ENCODE peak calls at places on chromosomes 16 and 17, in six cellular contexts. B, D, G, T, J and R are unnamed samples.

GRCh38 chr16:54462151-54462651 is 175.6 kb upstream of the IRX3 start:
- DNase-seq in B (no peak), D (no peak), G (no peak), T (no peak), J (no peak), R (no peak)

GRCh38 chr17:63540581-63540980 is 9.7 kb upstream of the DCAF7 start:
- DNase-seq in B (no peak), D (no peak), G (no peak), T (no peak), J (no peak), R (no peak)

GRCh38 chr17:199195-199604 is 17.8 kb upstream of the DOC2B start:
- DNase-seq in B (peak), D (no peak), G (no peak), T (peak), J (no peak), R (no peak)

GRCh38 chr17:64001763-64002529 is 3.8 kb downstream of the PRR29 start:
- DNase-seq in B (peak), D (no peak), G (no peak), T (no peak), J (no peak), R (no peak)

GRCh38 chr16:52963471-52963870 is 89.2 kb downstream of the CHD9NB start:
- DNase-seq in B (no peak), D (no peak), G (no peak), T (no peak), J (no peak), R (no peak)

GRCh38 chr17:27343972-27344607 is 50.2 kb downstream of the WSB1 start:
- DNase-seq in B (no peak), D (no peak), G (no peak), T (no peak), J (no peak), R (no peak)

GRCh38 chr17:58189436-58190146 is 2.9 kb upstream of the EPX start:
- DNase-seq in B (no peak), D (peak), G (no peak), T (no peak), J (no peak), R (peak)

GRCh38 chr16:27097671-27098275 is 31.0 kb downstream of the C16orf82 start:
- DNase-seq in B (no peak), D (no peak), G (peak), T (no peak), J (no peak), R (no peak)

GRCh38 chr17:50063516-50064252 is 7.8 kb downstream of the ITGA3 start:
- DNase-seq in B (no peak), D (no peak), G (no peak), T (peak), J (no peak), R (no peak)

GRCh38 chr17:75242461-75243042 is 18.9 kb downstream of the GGA3 start:
- DNase-seq in B (no peak), D (no peak), G (no peak), T (no peak), J (no peak), R (no peak)

GRCh38 chr17:57419940-57420522 is 163.7 kb downstream of the MSI2 start:
- DNase-seq in B (no peak), D (no peak), G (no peak), T (no peak), J (no peak), R (no peak)

GRCh38 chr16:4664538-4665418 is 28.6 kb upstream of the NUDT16L1 start:
- DNase-seq in B (no peak), D (no peak), G (no peak), T (no peak), J (no peak), R (peak)

GRCh38 chr17:30554839-30555751 is 77.9 kb downstream of the GOSR1 start:
- DNase-seq in B (no peak), D (no peak), G (no peak), T (no peak), J (no peak), R (peak)

GRCh38 chr16:75703341-75703740 is 2.1 kb upstream of the DUXB start:
- DNase-seq in B (no peak), D (no peak), G (no peak), T (no peak), J (no peak), R (no peak)

GRCh38 chr16:54171855-54172537 is 114.6 kb downstream of the IRX3 start:
- DNase-seq in B (no peak), D (no peak), G (no peak), T (no peak), J (no peak), R (no peak)

GRCh38 chr16:10182186-10182683 is at the start of gene GRIN2A:
- DNase-seq in B (no peak), D (no peak), G (no peak), T (peak), J (no peak), R (no peak)

GRCh38 chr17:39939588-39940419 is 12.3 kb downstream of the LRRC3C start:
- DNase-seq in B (no peak), D (peak), G (no peak), T (no peak), J (no peak), R (no peak)

GRCh38 chr17:77085916-77086432 is 54.8 kb upstream of the SEC14L1 start:
- DNase-seq in B (no peak), D (no peak), G (no peak), T (no peak), J (no peak), R (no peak)

GRCh38 chr17:8066841-8067775 is 20.4 kb downstream of the ALOX12B start:
- DNase-seq in B (no peak), D (no peak), G (no peak), T (no peak), J (no peak), R (no peak)

GRCh38 chr17:27980035-27980434 is 62.4 kb upstream of the NLK start:
- DNase-seq in B (no peak), D (peak), G (no peak), T (no peak), J (no peak), R (no peak)

GRCh38 chr16:87391324-87391949 is 699 bp upstream of the MAP1LC3B start:
- DNase-seq in B (peak), D (no peak), G (peak), T (peak), J (no peak), R (peak)

GRCh38 chr16:53611151-53611802 is 92.4 kb downstream of the RPGRIP1L start:
- DNase-seq in B (no peak), D (no peak), G (no peak), T (no peak), J (no peak), R (no peak)

GRCh38 chr17:57431415-57431814 is 175.1 kb downstream of the MSI2 start:
- DNase-seq in B (no peak), D (no peak), G (no peak), T (no peak), J (no peak), R (no peak)

GRCh38 chr17:72463287-72464102 is 342.7 kb downstream of the SOX9 start:
- DNase-seq in B (no peak), D (no peak), G (no peak), T (no peak), J (no peak), R (peak)

GRCh38 chr16:2085669-2086068 is 37.9 kb downstream of the TSC2 start:
- DNase-seq in B (no peak), D (no peak), G (no peak), T (no peak), J (no peak), R (no peak)

GRCh38 chr17:8628609-8629169 is 1.8 kb downstream of the MYH10 start:
- DNase-seq in B (no peak), D (no peak), G (no peak), T (no peak), J (no peak), R (no peak)

GRCh38 chr16:49789617-49790016 is 66.3 kb downstream of the ZNF423 start:
- DNase-seq in B (no peak), D (no peak), G (no peak), T (no peak), J (no peak), R (no peak)

GRCh38 chr16:74297296-74297665 is 667 bp downstream of the PSMD7 start:
- DNase-seq in B (no peak), D (peak), G (no peak), T (no peak), J (no peak), R (no peak)

GRCh38 chr17:74512624-74513084 is 18.6 kb downstream of the CD300LB start:
- DNase-seq in B (no peak), D (no peak), G (no peak), T (no peak), J (peak), R (peak)

GRCh38 chr17:39763046-39763800 is 25.5 kb downstream of the GRB7 start:
- DNase-seq in B (no peak), D (no peak), G (no peak), T (no peak), J (no peak), R (no peak)

GRCh38 chr16:35188288-35189155 is 1729.1 kb downstream of the TP53TG3F start:
- DNase-seq in B (no peak), D (no peak), G (no peak), T (no peak), J (peak), R (no peak)

GRCh38 chr17:2179615-2180295 is 123.8 kb downstream of the SMG6 start:
- DNase-seq in B (peak), D (no peak), G (peak), T (peak), J (peak), R (peak)
- TF ChIP-seq EP300 in B (peak), D (no peak), G (peak), T (no peak), J (no peak), R (peak)

DNA sequence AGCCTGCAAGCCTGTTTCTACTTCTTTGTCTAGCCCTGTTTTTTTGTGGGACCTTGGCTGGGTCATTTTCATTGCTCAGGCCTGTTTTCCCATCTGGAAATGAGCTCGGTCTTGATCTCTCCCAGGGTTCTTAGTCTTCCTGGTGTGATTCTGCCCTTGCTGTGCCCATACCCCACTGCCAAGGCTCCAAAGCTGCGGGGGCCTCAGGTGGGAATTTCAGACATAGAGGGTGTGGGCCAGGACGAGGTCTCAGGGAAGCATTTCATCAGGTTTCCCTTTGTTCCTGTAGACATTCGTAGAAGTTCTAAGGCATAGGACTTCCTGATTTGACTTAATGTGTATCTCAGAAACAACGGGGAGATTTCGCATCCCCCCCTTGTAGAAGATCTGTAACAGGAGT is 5.8 kb downstream of the MPRIP start:
- DNase-seq in B (peak), D (no peak), G (no peak), T (no peak), J (no peak), R (peak)
- TF ChIP-seq POLR2A in B (no peak), D (no peak), G (no peak), T (no peak), J (no peak), R (no peak)

GRCh38 chr16:57377080-57377841 is 5.0 kb downstream of the CX3CL1 start:
- DNase-seq in B (no peak), D (peak), G (no peak), T (no peak), J (no peak), R (no peak)
- TF ChIP-seq EP300 in B (no peak), D (no peak), G (no peak), T (no peak), J (no peak), R (no peak)

GRCh38 chr17:78131172-78132085 is 858 bp downstream of the TMC8 start:
- DNase-seq in B (no peak), D (no peak), G (no peak), T (no peak), J (no peak), R (no peak)

GRCh38 chr17:78130439-78131101 is at the start of gene TMC8:
- DNase-seq in B (no peak), D (no peak), G (no peak), T (no peak), J (no peak), R (peak)

GRCh38 chr17:78132767-78133178 is 2.2 kb downstream of the TMC8 start:
- DNase-seq in B (no peak), D (no peak), G (no peak), T (no peak), J (no peak), R (no peak)

GRCh38 chr17:78133179-78133951 is 2.8 kb downstream of the TMC8 start:
- DNase-seq in B (no peak), D (no peak), G (no peak), T (no peak), J (no peak), R (no peak)

DNA sequence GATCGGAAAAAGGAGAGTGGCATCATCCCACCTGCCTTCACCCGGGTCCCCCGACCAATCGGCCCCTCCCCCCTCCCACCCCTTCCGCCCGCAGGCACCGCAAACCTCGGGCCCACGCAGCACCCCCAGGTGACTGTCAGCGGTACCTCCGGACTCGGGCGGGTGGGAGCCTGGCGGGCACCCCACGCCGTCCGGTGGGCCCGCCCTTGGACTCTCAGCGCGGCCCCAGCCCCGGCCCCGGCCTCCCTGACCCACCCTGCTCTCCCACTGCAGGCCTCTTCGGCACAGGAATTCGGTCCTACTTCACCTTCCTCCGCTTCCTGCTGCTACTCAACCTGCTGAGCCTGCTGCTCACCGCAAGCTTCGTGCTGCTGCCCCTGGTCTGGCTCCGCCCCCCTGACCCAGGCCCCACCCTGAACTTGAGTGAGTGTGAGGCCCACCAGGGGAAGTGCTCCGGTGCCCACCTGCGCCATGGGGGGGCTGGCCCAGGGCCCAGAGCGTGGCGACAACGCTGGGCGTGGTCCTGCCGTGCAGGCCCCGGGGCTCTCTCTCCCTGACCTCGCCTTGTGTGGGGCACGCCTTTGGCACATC is 1.6 kb downstream of the TMC8 start:
- DNase-seq in B (no peak), D (no peak), G (no peak), T (no peak), J (no peak), R (peak)
- TF ChIP-seq POLR2A in B (no peak), D (no peak), G (no peak), T (no peak), J (no peak), R (no peak)

GRCh38 chr17:6699997-6700947 is 12.9 kb downstream of the SLC13A5 start:
- DNase-seq in B (peak), D (no peak), G (no peak), T (no peak), J (no peak), R (peak)
- TF ChIP-seq EP300 in B (no peak), D (no peak), G (no peak), T (no peak), J (no peak), R (no peak)

GRCh38 chr16:85457366-85457765 is 155.8 kb upstream of the GSE1 start:
- DNase-seq in B (no peak), D (no peak), G (no peak), T (no peak), J (no peak), R (no peak)
- TF ChIP-seq POLR2A in B (no peak), D (no peak), G (no peak), T (no peak), J (no peak), R (no peak)